ENCODE peak calls at places on chromosomes 4 and X, in four cellular contexts. One of them, this sample, is unnamed.

GRCh38 chr4:129929984-129930383 is 834.0 kb downstream of the C4orf33 start:
- DNase-seq in OCI-M1: no peak
- DNase-seq in omental fat pad: no peak
- DNase-seq in tibial nerve: no peak
- DNase-seq in this sample: no peak

GRCh38 chrX:68420559-68420958 is 12.7 kb downstream of the OPHN1 start:
- DNase-seq in OCI-M1: no peak
- DNase-seq in omental fat pad: no peak
- DNase-seq in tibial nerve: no peak
- DNase-seq in this sample: no peak

GRCh38 chr4:13918110-13918509 is 290.6 kb upstream of the BOD1L1 start:
- DNase-seq in OCI-M1: no peak
- DNase-seq in omental fat pad: no peak
- DNase-seq in tibial nerve: no peak
- DNase-seq in this sample: no peak

GRCh38 chr4:22634541-22635181 is 58.1 kb upstream of the GBA3 start:
- DNase-seq in OCI-M1: no peak
- DNase-seq in omental fat pad: no peak
- DNase-seq in tibial nerve: no peak
- DNase-seq in this sample: no peak

GRCh38 chr4:185004562-185005208 is 13.6 kb upstream of the HELT start:
- DNase-seq in OCI-M1: no peak
- DNase-seq in omental fat pad: no peak
- DNase-seq in tibial nerve: no peak
- DNase-seq in this sample: no peak

GRCh38 chrX:80808160-80808735 is 1.4 kb downstream of the BRWD3 start:
- DNase-seq in OCI-M1: peak
- DNase-seq in omental fat pad: peak
- DNase-seq in tibial nerve: peak
- DNase-seq in this sample: peak

GRCh38 chr4:7487464-7487863 is 52.7 kb upstream of the PSAPL1 start:
- DNase-seq in OCI-M1: no peak
- DNase-seq in omental fat pad: no peak
- DNase-seq in tibial nerve: no peak
- DNase-seq in this sample: no peak

GRCh38 chr4:126705271-126705670 is 927.5 kb upstream of the INTU start:
- DNase-seq in OCI-M1: no peak
- DNase-seq in omental fat pad: no peak
- DNase-seq in tibial nerve: no peak
- DNase-seq in this sample: no peak

GRCh38 chr4:56424697-56425514 is 10.5 kb downstream of the PPAT start:
- DNase-seq in OCI-M1: peak
- DNase-seq in omental fat pad: no peak
- DNase-seq in tibial nerve: no peak
- DNase-seq in this sample: no peak

GRCh38 chr4:122364700-122365404 is 14.0 kb upstream of the ADAD1 start:
- DNase-seq in OCI-M1: peak
- DNase-seq in omental fat pad: no peak
- DNase-seq in tibial nerve: no peak
- DNase-seq in this sample: no peak

GRCh38 chr4:3226467-3226866 is 22.5 kb upstream of the MSANTD1 start:
- DNase-seq in OCI-M1: no peak
- DNase-seq in omental fat pad: no peak
- DNase-seq in tibial nerve: no peak
- DNase-seq in this sample: no peak

GRCh38 chr4:70979445-70980008 is 13.9 kb upstream of the DCK start:
- DNase-seq in OCI-M1: peak
- DNase-seq in omental fat pad: no peak
- DNase-seq in tibial nerve: no peak
- DNase-seq in this sample: no peak

GRCh38 chr4:146255463-146255862 is 41.1 kb downstream of the REELD1 start:
- DNase-seq in OCI-M1: no peak
- DNase-seq in omental fat pad: no peak
- DNase-seq in tibial nerve: no peak
- DNase-seq in this sample: no peak

GRCh38 chr4:168515222-168516011 is 18.6 kb downstream of the PALLD start:
- DNase-seq in OCI-M1: no peak
- DNase-seq in omental fat pad: no peak
- DNase-seq in tibial nerve: no peak
- DNase-seq in this sample: no peak

GRCh38 chrX:87337267-87337666 is 180.3 kb upstream of the KLHL4 start:
- DNase-seq in OCI-M1: peak
- DNase-seq in omental fat pad: no peak
- DNase-seq in tibial nerve: no peak
- DNase-seq in this sample: no peak

GRCh38 chr4:128635939-128636551 is 173.5 kb upstream of the JADE1 start:
- DNase-seq in OCI-M1: no peak
- DNase-seq in omental fat pad: no peak
- DNase-seq in tibial nerve: no peak
- DNase-seq in this sample: no peak

GRCh38 chrX:32847921-32848320 is 363.4 kb downstream of the DMD start:
- DNase-seq in OCI-M1: no peak
- DNase-seq in omental fat pad: no peak
- DNase-seq in tibial nerve: no peak
- DNase-seq in this sample: no peak

GRCh38 chrX:151725338-151725614 is 9.3 kb upstream of the CNGA2 start:
- DNase-seq in OCI-M1: no peak
- DNase-seq in omental fat pad: no peak
- DNase-seq in tibial nerve: no peak
- DNase-seq in this sample: no peak

GRCh38 chrX:111254896-111255693 is 15.2 kb downstream of the CAPN6 start:
- DNase-seq in OCI-M1: no peak
- DNase-seq in omental fat pad: no peak
- DNase-seq in tibial nerve: no peak
- DNase-seq in this sample: no peak

GRCh38 chr4:88257726-88258125 is 26.6 kb downstream of the PPM1K start:
- DNase-seq in OCI-M1: no peak
- DNase-seq in omental fat pad: no peak
- DNase-seq in tibial nerve: no peak
- DNase-seq in this sample: no peak

GRCh38 chrX:12709047-12709446 is 82.2 kb upstream of the PRPS2 start:
- DNase-seq in OCI-M1: no peak
- DNase-seq in omental fat pad: no peak
- DNase-seq in tibial nerve: no peak
- DNase-seq in this sample: no peak

GRCh38 chr4:122758033-122758432 is 25.5 kb downstream of the BBS12 start:
- DNase-seq in OCI-M1: peak
- DNase-seq in omental fat pad: no peak
- DNase-seq in tibial nerve: no peak
- DNase-seq in this sample: no peak

GRCh38 chr4:149311076-149311475 is 504.6 kb downstream of the IQCM start:
- DNase-seq in OCI-M1: no peak
- DNase-seq in omental fat pad: no peak
- DNase-seq in tibial nerve: no peak
- DNase-seq in this sample: no peak

GRCh38 chr4:48913346-48913745 is 6.8 kb upstream of the OCIAD2 start:
- DNase-seq in OCI-M1: no peak
- DNase-seq in omental fat pad: no peak
- DNase-seq in tibial nerve: no peak
- DNase-seq in this sample: no peak